ENCODE peak calls at places on chromosomes 5 and 9, in nine cellular contexts. One of them, this sample, is unnamed.

GRCh38 chr5:138708761-138709160 is 44.5 kb upstream of the CTNNA1 start:
- DNase-seq in T follicular helper cell: no peak
- DNase-seq in NCI-H2171: no peak
- DNase-seq in stimulated activated CD8-positive, alpha-beta memory T cell treated with anti-CD3 and anti-CD28 coated beads, Interleukin-2, amount 100 ng/mL, for 48 hours: no peak
- DNase-seq in WTC11: no peak
- DNase-seq in fibroblast of the conjunctiva: no peak
- DNase-seq in HT1080: no peak
- DNase-seq in body of pancreas: no peak
- DNase-seq in CD8-positive, alpha-beta T cell: no peak
- DNase-seq in this sample: no peak

GRCh38 chr9:136697146-136697820 is 10.0 kb upstream of the AGPAT2 start:
- DNase-seq in stimulated activated CD8-positive, alpha-beta memory T cell treated with anti-CD3 and anti-CD28 coated beads, Interleukin-2, amount 100 ng/mL, for 48 hours: no peak
- DNase-seq in body of pancreas: peak
- DNase-seq in WTC11: no peak
- DNase-seq in T follicular helper cell: no peak
- DNase-seq in NCI-H2171: no peak
- DNase-seq in fibroblast of the conjunctiva: no peak
- DNase-seq in CD8-positive, alpha-beta T cell: no peak
- DNase-seq in HT1080: no peak
- DNase-seq in this sample: no peak

GRCh38 chr9:37382982-37383357 is 39.5 kb upstream of the GRHPR start:
- DNase-seq in fibroblast of the conjunctiva: no peak
- DNase-seq in NCI-H2171: no peak
- DNase-seq in body of pancreas: no peak
- DNase-seq in CD8-positive, alpha-beta T cell: no peak
- DNase-seq in WTC11: no peak
- DNase-seq in T follicular helper cell: no peak
- DNase-seq in stimulated activated CD8-positive, alpha-beta memory T cell treated with anti-CD3 and anti-CD28 coated beads, Interleukin-2, amount 100 ng/mL, for 48 hours: no peak
- DNase-seq in HT1080: no peak
- DNase-seq in this sample: no peak

GRCh38 chr5:3102531-3102930 is 351.1 kb upstream of the IRX2 start:
- DNase-seq in body of pancreas: no peak
- DNase-seq in NCI-H2171: no peak
- DNase-seq in CD8-positive, alpha-beta T cell: no peak
- DNase-seq in WTC11: no peak
- DNase-seq in stimulated activated CD8-positive, alpha-beta memory T cell treated with anti-CD3 and anti-CD28 coated beads, Interleukin-2, amount 100 ng/mL, for 48 hours: no peak
- DNase-seq in T follicular helper cell: no peak
- DNase-seq in HT1080: no peak
- DNase-seq in fibroblast of the conjunctiva: no peak
- DNase-seq in this sample: no peak

GRCh38 chr5:147780924-147781530 is 1.5 kb downstream of the JAKMIP2 start:
- DNase-seq in body of pancreas: no peak
- DNase-seq in stimulated activated CD8-positive, alpha-beta memory T cell treated with anti-CD3 and anti-CD28 coated beads, Interleukin-2, amount 100 ng/mL, for 48 hours: no peak
- DNase-seq in NCI-H2171: no peak
- DNase-seq in CD8-positive, alpha-beta T cell: no peak
- DNase-seq in fibroblast of the conjunctiva: no peak
- DNase-seq in WTC11: no peak
- DNase-seq in HT1080: no peak
- DNase-seq in T follicular helper cell: no peak
- DNase-seq in this sample: no peak

GRCh38 chr5:33470544-33470943 is 29.8 kb downstream of the TARS1 start:
- DNase-seq in fibroblast of the conjunctiva: peak
- DNase-seq in CD8-positive, alpha-beta T cell: no peak
- DNase-seq in body of pancreas: no peak
- DNase-seq in stimulated activated CD8-positive, alpha-beta memory T cell treated with anti-CD3 and anti-CD28 coated beads, Interleukin-2, amount 100 ng/mL, for 48 hours: no peak
- DNase-seq in WTC11: no peak
- DNase-seq in HT1080: peak
- DNase-seq in NCI-H2171: peak
- DNase-seq in T follicular helper cell: no peak
- DNase-seq in this sample: peak

GRCh38 chr9:136762915-136763648 is 1.2 kb downstream of the LCN15 start:
- DNase-seq in HT1080: no peak
- DNase-seq in CD8-positive, alpha-beta T cell: no peak
- DNase-seq in body of pancreas: peak
- DNase-seq in stimulated activated CD8-positive, alpha-beta memory T cell treated with anti-CD3 and anti-CD28 coated beads, Interleukin-2, amount 100 ng/mL, for 48 hours: peak
- DNase-seq in fibroblast of the conjunctiva: no peak
- DNase-seq in NCI-H2171: no peak
- DNase-seq in WTC11: peak
- DNase-seq in T follicular helper cell: no peak
- DNase-seq in this sample: no peak

GRCh38 chr5:145976431-145977155 is 40.2 kb downstream of the SH3RF2 start:
- DNase-seq in HT1080: peak
- DNase-seq in T follicular helper cell: no peak
- DNase-seq in fibroblast of the conjunctiva: no peak
- DNase-seq in WTC11: no peak
- DNase-seq in CD8-positive, alpha-beta T cell: no peak
- DNase-seq in NCI-H2171: no peak
- DNase-seq in stimulated activated CD8-positive, alpha-beta memory T cell treated with anti-CD3 and anti-CD28 coated beads, Interleukin-2, amount 100 ng/mL, for 48 hours: no peak
- DNase-seq in body of pancreas: peak
- DNase-seq in this sample: peak

GRCh38 chr5:16736158-16736994 is 119.6 kb upstream of the RETREG1 start:
- DNase-seq in stimulated activated CD8-positive, alpha-beta memory T cell treated with anti-CD3 and anti-CD28 coated beads, Interleukin-2, amount 100 ng/mL, for 48 hours: no peak
- DNase-seq in NCI-H2171: peak
- DNase-seq in WTC11: peak
- DNase-seq in fibroblast of the conjunctiva: peak
- DNase-seq in HT1080: no peak
- DNase-seq in T follicular helper cell: no peak
- DNase-seq in body of pancreas: peak
- DNase-seq in CD8-positive, alpha-beta T cell: no peak
- DNase-seq in this sample: peak

This sample was measured in A172.